ENCODE peak calls at places on chromosomes 12 and 14, in ten cellular contexts. S is AG04450, C is heart right ventricle, F is AG09309, O is esophagus muscularis mucosa, D is dorsolateral prefrontal cortex, V is ovary, R is fibroblast of lung, T is PC-9, Y is psoas muscle. Q is an unnamed sample.

GRCh38 chr12:22974865-22975264 is 349.9 kb downstream of the ETNK1 start:
- DNase-seq in V (no peak), D (no peak), S (peak; percentile 66), Y (no peak), R (peak; percentile 95), T (no peak), C (no peak), F (peak; percentile 41), O (no peak), Q (no peak)

GRCh38 chr12:91618281-91618680 is 435.7 kb upstream of the DCN start:
- DNase-seq in R (no peak), S (no peak), T (peak; percentile 2), F (no peak), O (no peak), Y (no peak), V (no peak), D (no peak), C (no peak), Q (no peak)

GRCh38 chr12:67697443-67697842 is 48.9 kb downstream of the DYRK2 start:
- DNase-seq in R (peak; percentile 70), Y (no peak), C (no peak), D (no peak), O (no peak), S (no peak), F (no peak), T (no peak), V (no peak), Q (no peak)

GRCh38 chr12:5309654-5310053 is 122.3 kb upstream of the NTF3 start:
- DNase-seq in O (no peak), R (no peak), V (no peak), Y (no peak), D (no peak), F (no peak), S (no peak), T (no peak), C (no peak), Q (no peak)

GRCh38 chr12:46524778-46525177 is 152.2 kb upstream of the SLC38A2 start:
- DNase-seq in O (peak; percentile 96), C (peak; percentile 85), S (peak; percentile 78), T (no peak), D (no peak), V (peak; percentile 98), R (peak; percentile 78), Y (peak; percentile 82), F (no peak), Q (no peak)

GRCh38 chr12:1212529-1212928 is 221.5 kb downstream of the ERC1 start:
- DNase-seq in T (no peak), S (no peak), V (no peak), C (no peak), D (no peak), F (no peak), O (no peak), R (no peak), Y (no peak), Q (no peak)

GRCh38 chr12:60209933-60210332 is 614.1 kb downstream of the SLC16A7 start:
- DNase-seq in S (no peak), R (no peak), T (no peak), Y (no peak), D (no peak), O (no peak), V (no peak), F (no peak), C (no peak), Q (no peak)

GRCh38 chr14:75519826-75520692 is 2.2 kb upstream of the BATF start:
- DNase-seq in S (peak; percentile 4), C (no peak), T (no peak), V (no peak), D (no peak), O (no peak), F (no peak), R (no peak), Y (no peak), Q (no peak)

GRCh38 chr12:128069359-128069997 is 197.5 kb upstream of the TMEM132C start:
- DNase-seq in F (peak; percentile 54), Y (no peak), V (no peak), D (peak; percentile 46), S (no peak), R (peak; percentile 65), C (no peak), T (peak; percentile 19), O (no peak), Q (peak; percentile 37)

GRCh38 chr12:51395283-51396230 is 4.4 kb upstream of the GALNT6 start:
- DNase-seq in S (no peak), V (no peak), F (no peak), T (no peak), R (no peak), O (no peak), C (no peak), D (no peak), Y (no peak), Q (no peak)

GRCh38 chr14:82403972-82404371 is 870.3 kb upstream of the SEL1L start:
- DNase-seq in S (no peak), R (no peak), F (no peak), Y (no peak), O (no peak), C (no peak), V (no peak), D (no peak), T (no peak), Q (no peak)

GRCh38 chr12:45232771-45233372 is 17.0 kb downstream of the ANO6 start:
- DNase-seq in C (no peak), V (peak; percentile 20), O (no peak), D (no peak), R (peak; percentile 99), T (peak; percentile 71), F (peak; percentile 87), Y (peak; percentile 64), S (no peak), Q (no peak)

GRCh38 chr12:123122649-123123048 is 28.2 kb downstream of the PITPNM2 start:
- DNase-seq in V (no peak), R (no peak), F (no peak), T (no peak), D (no peak), Y (no peak), S (no peak), O (no peak), C (no peak), Q (no peak)

GRCh38 chr12:109112720-109113465 is 3.5 kb upstream of the ACACB start:
- DNase-seq in S (no peak), V (no peak), D (no peak), O (no peak), T (no peak), C (no peak), F (no peak), R (no peak), Y (no peak), Q (no peak)

DNA sequence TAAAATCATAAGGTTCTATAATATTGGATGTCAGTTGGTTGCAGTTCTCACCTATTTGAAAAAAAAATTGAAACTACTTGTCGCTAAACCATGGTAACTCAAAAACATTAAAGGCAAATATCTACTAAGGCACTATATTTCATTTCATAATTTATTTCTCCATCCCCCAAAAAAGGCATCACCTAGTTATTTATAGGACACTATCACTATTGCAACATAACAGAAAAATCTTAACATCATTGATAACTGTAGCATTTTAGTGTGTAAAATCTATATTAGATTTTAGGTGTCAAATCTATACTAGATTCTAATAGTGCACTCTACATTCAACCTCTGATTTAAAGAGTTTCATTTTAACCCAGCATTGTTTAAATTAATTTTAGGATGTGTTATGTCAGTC is 1.7 kb downstream of the SPTSSA start:
- DNase-seq in D (no peak), S (no peak), O (no peak), F (no peak), V (no peak), C (no peak), R (no peak), Y (no peak), T (no peak), Q (no peak)
- H3K4me3 ChIP-seq in D (no peak overlapping the region), S (peak overlapping the region; percentile 91), O (peak overlapping the region; percentile 89), F (no peak overlapping the region), V (no peak overlapping the region), C (no peak overlapping the region), R (peak overlapping the region; percentile 86), Y (peak overlapping the region; percentile 80), T (peak overlapping the region; percentile 67), Q (no peak overlapping the region)

GRCh38 chr12:103542078-103542477 is 45.0 kb upstream of the STAB2 start:
- DNase-seq in T (no peak), V (no peak), D (no peak), O (no peak), Y (no peak), R (no peak), F (no peak), C (no peak), S (no peak), Q (no peak)
- H3K4me3 ChIP-seq in T (no peak overlapping the region), V (no peak overlapping the region), D (no peak overlapping the region), O (no peak overlapping the region), Y (no peak overlapping the region), R (no peak overlapping the region), F (no peak overlapping the region), C (no peak overlapping the region), S (no peak overlapping the region), Q (no peak overlapping the region)

GRCh38 chr12:8018666-8019581 is 13.6 kb upstream of the FOXJ2 start:
- DNase-seq in Y (peak; percentile 81), F (no peak), O (no peak), V (no peak), S (no peak), R (peak; percentile 16), T (peak; percentile 45), C (peak; percentile 17), D (peak; percentile 52), Q (peak; percentile 92)
- H3K4me3 ChIP-seq in Y (peak overlapping the region; percentile 73), F (peak overlapping the region; percentile 24), O (peak overlapping the region; percentile 38), V (no peak overlapping the region), S (peak overlapping the region; percentile 46), R (no peak overlapping the region), T (peak overlapping the region; percentile 56), C (peak overlapping the region; percentile 26), D (peak overlapping the region; percentile 61), Q (peak overlapping the region; percentile 60)

GRCh38 chr14:95104911-95105310 is 52.4 kb downstream of the DICER1 start:
- DNase-seq in R (no peak), T (no peak), D (no peak), O (no peak), F (no peak), C (no peak), S (no peak), Y (no peak), V (no peak), Q (no peak)

GRCh38 chr14:95106966-95107365 is 50.4 kb downstream of the DICER1 start:
- DNase-seq in F (no peak), R (no peak), O (no peak), S (no peak), D (no peak), T (no peak), C (no peak), Y (no peak), V (no peak), Q (no peak)

GRCh38 chr14:95098984-95099599 is 58.2 kb downstream of the DICER1 start:
- DNase-seq in V (peak; percentile 42), O (no peak), Y (peak; percentile 77), R (peak; percentile 51), F (peak; percentile 25), S (peak; percentile 7), D (peak; percentile 57), C (peak; percentile 57), T (no peak), Q (peak; percentile 51)

GRCh38 chr14:95101736-95102677 is 55.3 kb downstream of the DICER1 start:
- DNase-seq in D (no peak), Y (no peak), C (no peak), O (no peak), S (no peak), T (no peak), F (no peak), R (no peak), V (no peak), Q (no peak)

DNA sequence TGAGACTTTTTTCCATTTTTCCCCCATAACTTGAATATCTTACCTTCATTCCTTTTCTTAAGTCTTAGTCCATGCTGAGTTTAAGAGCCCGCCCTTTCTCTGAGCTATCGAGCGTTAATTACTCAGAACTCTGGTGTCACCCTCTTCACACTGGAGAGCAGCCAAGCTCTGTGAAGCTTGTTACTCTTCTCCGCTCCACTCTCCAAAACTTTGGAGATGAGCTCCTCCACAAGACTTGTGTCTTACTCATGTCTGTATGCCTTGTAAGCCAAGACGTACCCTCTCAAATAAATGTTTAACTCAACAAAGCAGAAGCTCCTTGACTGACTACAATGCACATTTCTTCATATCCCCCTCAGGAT is 54.7 kb downstream of the DICER1 start:
- DNase-seq in S (no peak), T (no peak), D (no peak), C (no peak), F (no peak), O (no peak), Y (no peak), V (no peak), R (peak; percentile 4), Q (no peak)
- H3K4me3 ChIP-seq in S (no peak overlapping the region), T (no peak overlapping the region), D (no peak overlapping the region), C (no peak overlapping the region), F (no peak overlapping the region), O (no peak overlapping the region), Y (no peak overlapping the region), V (no peak overlapping the region), R (no peak overlapping the region), Q (no peak overlapping the region)

Q was measured in H7.